ENCODE peak calls at places on chromosomes 2 and 18, in five cellular contexts. N, E, M, P and Y are unnamed samples.

GRCh38 chr18:13387856-13388548 is 169.4 kb downstream of the LDLRAD4 start:
- DNase-seq in E (no peak), P (no peak), N (no peak), M (no peak), Y (no peak)

GRCh38 chr2:25528173-25528572 is 145.2 kb downstream of the DTNB start:
- DNase-seq in M (peak; percentile 48), P (no peak), E (no peak), N (peak; percentile 33), Y (no peak)

GRCh38 chr2:98087447-98088065 is 589 bp downstream of the VWA3B start:
- DNase-seq in N (no peak), M (no peak), E (no peak), P (no peak), Y (no peak)

GRCh38 chr18:50398099-50398498 is 23.3 kb downstream of the SKA1 start:
- DNase-seq in P (no peak), M (no peak), E (no peak), N (no peak), Y (no peak)

GRCh38 chr2:155141418-155141817 is 442.9 kb downstream of the KCNJ3 start:
- DNase-seq in M (no peak), P (no peak), N (no peak), E (no peak), Y (no peak)

GRCh38 chr18:76384861-76385680 is 110.0 kb downstream of the ZNF516 start:
- DNase-seq in E (no peak), P (no peak), M (no peak), N (no peak), Y (no peak)

GRCh38 chr18:23194150-23194968 is 59.1 kb downstream of the CABLES1 start:
- DNase-seq in P (no peak), E (no peak), M (no peak), N (no peak), Y (no peak)

GRCh38 chr2:3805120-3805519 is 101.7 kb downstream of the DCDC2C start:
- DNase-seq in M (no peak), P (no peak), E (no peak), N (no peak), Y (peak; percentile 80)

GRCh38 chr18:58761241-58761969 is 90.1 kb downstream of the MALT1 start:
- DNase-seq in P (peak; percentile 71), E (no peak), N (no peak), M (no peak), Y (no peak)

GRCh38 chr2:158953926-158954763 is 14.3 kb upstream of the TANC1 start:
- DNase-seq in M (peak; percentile 75), E (no peak), N (peak; percentile 81), P (no peak), Y (peak; percentile 37)

GRCh38 chr18:11859903-11860407 is 8.7 kb downstream of the CHMP1B start:
- DNase-seq in E (no peak), P (no peak), N (peak; percentile 80), M (peak; percentile 71), Y (no peak)